ENCODE peak calls at places on chromosomes 7 and 10, in five cellular contexts. One of them, this sample, is unnamed.

GRCh38 chr7:84210301-84210700 is 15.7 kb upstream of the SEMA3A start:
- DNase-seq in keratinocyte: no peak
- DNase-seq in neuronal stem cell: no peak
- DNase-seq in caudate nucleus: no peak
- DNase-seq in CD4-positive, CD25-positive, alpha-beta regulatory T cell: no peak
- DNase-seq in this sample: no peak

GRCh38 chr7:2993868-2994267 is 49.8 kb downstream of the CARD11 start:
- DNase-seq in keratinocyte: peak; percentile 21
- DNase-seq in neuronal stem cell: no peak
- DNase-seq in caudate nucleus: no peak
- DNase-seq in CD4-positive, CD25-positive, alpha-beta regulatory T cell: no peak
- DNase-seq in this sample: peak; percentile 16

GRCh38 chr10:5560844-5561703 is 36.3 kb downstream of the CALML3 start:
- DNase-seq in keratinocyte: no peak
- DNase-seq in neuronal stem cell: no peak
- DNase-seq in caudate nucleus: no peak
- DNase-seq in CD4-positive, CD25-positive, alpha-beta regulatory T cell: no peak
- DNase-seq in this sample: no peak

GRCh38 chr10:6398419-6398818 is 181.7 kb downstream of the PRKCQ start:
- DNase-seq in keratinocyte: no peak
- DNase-seq in neuronal stem cell: no peak
- DNase-seq in caudate nucleus: no peak
- DNase-seq in CD4-positive, CD25-positive, alpha-beta regulatory T cell: no peak
- DNase-seq in this sample: no peak

GRCh38 chr7:38222481-38223096 is 44.5 kb downstream of the STARD3NL start:
- DNase-seq in keratinocyte: peak; percentile 19
- DNase-seq in neuronal stem cell: peak; percentile 35
- DNase-seq in caudate nucleus: no peak
- DNase-seq in CD4-positive, CD25-positive, alpha-beta regulatory T cell: peak; percentile 20
- DNase-seq in this sample: no peak

GRCh38 chr7:38744746-38745145 is 113.6 kb upstream of the AMPH start:
- DNase-seq in keratinocyte: peak; percentile 35
- DNase-seq in neuronal stem cell: no peak
- DNase-seq in caudate nucleus: no peak
- DNase-seq in CD4-positive, CD25-positive, alpha-beta regulatory T cell: no peak
- DNase-seq in this sample: peak; percentile 37

GRCh38 chr7:157606140-157606539 is 269.3 kb downstream of the DNAJB6 start:
- DNase-seq in keratinocyte: no peak
- DNase-seq in neuronal stem cell: no peak
- DNase-seq in caudate nucleus: no peak
- DNase-seq in CD4-positive, CD25-positive, alpha-beta regulatory T cell: no peak
- DNase-seq in this sample: no peak

GRCh38 chr7:34653787-34654186 is 4.2 kb upstream of the NPSR1 start:
- DNase-seq in keratinocyte: no peak
- DNase-seq in neuronal stem cell: no peak
- DNase-seq in caudate nucleus: no peak
- DNase-seq in CD4-positive, CD25-positive, alpha-beta regulatory T cell: no peak
- DNase-seq in this sample: no peak

GRCh38 chr10:104485632-104486031 is 132.0 kb downstream of the CFAP58 start:
- DNase-seq in keratinocyte: no peak
- DNase-seq in neuronal stem cell: no peak
- DNase-seq in caudate nucleus: no peak
- DNase-seq in CD4-positive, CD25-positive, alpha-beta regulatory T cell: no peak
- DNase-seq in this sample: no peak

GRCh38 chr7:45923290-45923689 is 2.2 kb upstream of the IGFBP3 start:
- DNase-seq in keratinocyte: no peak
- DNase-seq in neuronal stem cell: peak; percentile 64
- DNase-seq in caudate nucleus: no peak
- DNase-seq in CD4-positive, CD25-positive, alpha-beta regulatory T cell: no peak
- DNase-seq in this sample: no peak

GRCh38 chr10:24908793-24909423 is 43.5 kb downstream of the PRTFDC1 start:
- DNase-seq in keratinocyte: peak; percentile 58
- DNase-seq in neuronal stem cell: no peak
- DNase-seq in caudate nucleus: no peak
- DNase-seq in CD4-positive, CD25-positive, alpha-beta regulatory T cell: no peak
- DNase-seq in this sample: no peak

GRCh38 chr10:22229756-22230330 is 12.0 kb upstream of the EBLN1 start:
- DNase-seq in keratinocyte: no peak
- DNase-seq in neuronal stem cell: no peak
- DNase-seq in caudate nucleus: no peak
- DNase-seq in CD4-positive, CD25-positive, alpha-beta regulatory T cell: no peak
- DNase-seq in this sample: no peak

GRCh38 chr10:86795353-86795752 is 38.9 kb downstream of the BMPR1A start:
- DNase-seq in keratinocyte: no peak
- DNase-seq in neuronal stem cell: peak; percentile 64
- DNase-seq in caudate nucleus: no peak
- DNase-seq in CD4-positive, CD25-positive, alpha-beta regulatory T cell: no peak
- DNase-seq in this sample: no peak

GRCh38 chr10:119030421-119031250 is 1.1 kb downstream of the NANOS1 start:
- DNase-seq in keratinocyte: no peak
- DNase-seq in neuronal stem cell: peak; percentile 63
- DNase-seq in caudate nucleus: no peak
- DNase-seq in CD4-positive, CD25-positive, alpha-beta regulatory T cell: peak; percentile 25
- DNase-seq in this sample: no peak

GRCh38 chr7:154409703-154410311 is 357.6 kb downstream of the DPP6 start:
- DNase-seq in keratinocyte: no peak
- DNase-seq in neuronal stem cell: peak; percentile 74
- DNase-seq in caudate nucleus: no peak
- DNase-seq in CD4-positive, CD25-positive, alpha-beta regulatory T cell: no peak
- DNase-seq in this sample: no peak

GRCh38 chr7:26549281-26549943 is 257.8 kb downstream of the SNX10 start:
- DNase-seq in keratinocyte: peak; percentile 56
- DNase-seq in neuronal stem cell: no peak
- DNase-seq in caudate nucleus: no peak
- DNase-seq in CD4-positive, CD25-positive, alpha-beta regulatory T cell: no peak
- DNase-seq in this sample: no peak

GRCh38 chr7:57412168-57412567 is 37.8 kb upstream of the ZNF716 start:
- DNase-seq in keratinocyte: no peak
- DNase-seq in neuronal stem cell: no peak
- DNase-seq in caudate nucleus: no peak
- DNase-seq in CD4-positive, CD25-positive, alpha-beta regulatory T cell: no peak
- DNase-seq in this sample: no peak

GRCh38 chr7:100221767-100222444 is 2.2 kb downstream of the PVRIG start:
- DNase-seq in keratinocyte: no peak
- DNase-seq in neuronal stem cell: no peak
- DNase-seq in caudate nucleus: no peak
- DNase-seq in CD4-positive, CD25-positive, alpha-beta regulatory T cell: peak; percentile 4
- DNase-seq in this sample: no peak

GRCh38 chr7:157010588-157011332 is at the start of gene MNX1:
- DNase-seq in keratinocyte: no peak
- DNase-seq in neuronal stem cell: peak; percentile 79
- DNase-seq in caudate nucleus: no peak
- DNase-seq in CD4-positive, CD25-positive, alpha-beta regulatory T cell: peak; percentile 13
- DNase-seq in this sample: peak; percentile 22

GRCh38 chr7:516606-517456 is 2.8 kb downstream of the PDGFA start:
- DNase-seq in keratinocyte: no peak
- DNase-seq in neuronal stem cell: peak; percentile 42
- DNase-seq in caudate nucleus: no peak
- DNase-seq in CD4-positive, CD25-positive, alpha-beta regulatory T cell: no peak
- DNase-seq in this sample: no peak

GRCh38 chr10:118543714-118544400 is 51.6 kb downstream of the PRLHR start:
- DNase-seq in keratinocyte: no peak
- DNase-seq in neuronal stem cell: peak; percentile 26
- DNase-seq in caudate nucleus: no peak
- DNase-seq in CD4-positive, CD25-positive, alpha-beta regulatory T cell: no peak
- DNase-seq in this sample: no peak

GRCh38 chr10:4169448-4169847 is 384.4 kb upstream of the KLF6 start:
- DNase-seq in keratinocyte: no peak
- DNase-seq in neuronal stem cell: no peak
- DNase-seq in caudate nucleus: no peak
- DNase-seq in CD4-positive, CD25-positive, alpha-beta regulatory T cell: no peak
- DNase-seq in this sample: no peak

GRCh38 chr10:127227027-127227426 is 30.6 kb upstream of the INSYN2A start:
- DNase-seq in keratinocyte: no peak
- DNase-seq in neuronal stem cell: no peak
- DNase-seq in caudate nucleus: no peak
- DNase-seq in CD4-positive, CD25-positive, alpha-beta regulatory T cell: no peak
- DNase-seq in this sample: no peak

GRCh38 chr10:9268176-9268575 is 1213.7 kb downstream of the GATA3 start:
- DNase-seq in keratinocyte: no peak
- DNase-seq in neuronal stem cell: no peak
- DNase-seq in caudate nucleus: no peak
- DNase-seq in CD4-positive, CD25-positive, alpha-beta regulatory T cell: no peak
- DNase-seq in this sample: no peak

GRCh38 chr7:6161463-6162330 is 110.7 kb downstream of the CYTH3 start:
- DNase-seq in keratinocyte: no peak
- DNase-seq in neuronal stem cell: no peak
- DNase-seq in caudate nucleus: no peak
- DNase-seq in CD4-positive, CD25-positive, alpha-beta regulatory T cell: no peak
- DNase-seq in this sample: no peak
- H3K27ac ChIP-seq in keratinocyte: no peak overlapping the region
- H3K27ac ChIP-seq in neuronal stem cell: no peak overlapping the region
- H3K27ac ChIP-seq in caudate nucleus: no peak overlapping the region
- H3K27ac ChIP-seq in CD4-positive, CD25-positive, alpha-beta regulatory T cell: no peak overlapping the region
- H3K27ac ChIP-seq in this sample: no peak overlapping the region

DNA sequence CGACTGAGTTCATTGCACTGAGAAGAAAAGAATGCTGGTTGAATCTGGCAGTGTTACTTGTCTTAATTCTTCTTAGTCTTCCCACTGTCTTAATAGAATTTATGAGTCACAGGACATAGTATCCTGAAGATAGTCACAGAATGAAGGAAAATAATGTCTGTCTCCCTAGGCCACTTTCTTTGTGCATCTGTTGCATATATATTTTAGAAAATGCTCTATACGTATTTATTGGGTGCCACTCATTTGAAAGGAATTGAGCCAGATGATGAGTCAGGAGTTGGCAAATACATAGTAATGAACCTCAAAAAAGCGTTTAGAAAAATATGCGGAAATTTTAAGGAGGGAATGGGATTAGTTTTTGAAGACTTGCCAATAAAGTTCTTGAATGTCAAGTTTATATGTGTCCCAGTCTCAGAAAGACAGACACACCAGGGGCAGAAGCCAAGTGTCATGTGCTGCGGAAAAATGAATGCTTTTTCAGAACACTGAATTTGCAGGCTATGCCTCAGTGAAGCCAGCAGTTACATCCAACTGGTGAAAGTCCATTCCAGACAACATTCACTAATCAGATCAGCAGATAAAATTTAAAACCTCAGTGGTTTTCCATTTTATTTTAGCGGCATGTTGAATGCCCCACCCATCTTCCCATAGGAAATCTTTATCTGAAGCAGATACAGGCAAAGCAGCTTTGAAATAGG is 308.3 kb downstream of the BICC1 start:
- DNase-seq in keratinocyte: peak; percentile 50
- DNase-seq in neuronal stem cell: no peak
- DNase-seq in caudate nucleus: no peak
- DNase-seq in CD4-positive, CD25-positive, alpha-beta regulatory T cell: no peak
- DNase-seq in this sample: peak; percentile 40
- H3K27ac ChIP-seq in keratinocyte: peak overlapping the region; percentile 48
- H3K27ac ChIP-seq in neuronal stem cell: no peak overlapping the region
- H3K27ac ChIP-seq in caudate nucleus: no peak overlapping the region
- H3K27ac ChIP-seq in CD4-positive, CD25-positive, alpha-beta regulatory T cell: no peak overlapping the region
- H3K27ac ChIP-seq in this sample: peak overlapping the region; percentile 59

GRCh38 chr7:112058654-112059053 is 147.5 kb downstream of the DOCK4 start:
- DNase-seq in keratinocyte: no peak
- DNase-seq in neuronal stem cell: no peak
- DNase-seq in caudate nucleus: no peak
- DNase-seq in CD4-positive, CD25-positive, alpha-beta regulatory T cell: no peak
- DNase-seq in this sample: no peak

GRCh38 chr7:112060625-112061024 is 145.6 kb downstream of the DOCK4 start:
- DNase-seq in keratinocyte: no peak
- DNase-seq in neuronal stem cell: no peak
- DNase-seq in caudate nucleus: no peak
- DNase-seq in CD4-positive, CD25-positive, alpha-beta regulatory T cell: no peak
- DNase-seq in this sample: no peak

GRCh38 chr7:112056409-112056808 is 149.8 kb downstream of the DOCK4 start:
- DNase-seq in keratinocyte: no peak
- DNase-seq in neuronal stem cell: no peak
- DNase-seq in caudate nucleus: no peak
- DNase-seq in CD4-positive, CD25-positive, alpha-beta regulatory T cell: no peak
- DNase-seq in this sample: no peak

GRCh38 chr7:112063974-112064373 is 142.2 kb downstream of the DOCK4 start:
- DNase-seq in keratinocyte: no peak
- DNase-seq in neuronal stem cell: no peak
- DNase-seq in caudate nucleus: no peak
- DNase-seq in CD4-positive, CD25-positive, alpha-beta regulatory T cell: no peak
- DNase-seq in this sample: no peak

DNA sequence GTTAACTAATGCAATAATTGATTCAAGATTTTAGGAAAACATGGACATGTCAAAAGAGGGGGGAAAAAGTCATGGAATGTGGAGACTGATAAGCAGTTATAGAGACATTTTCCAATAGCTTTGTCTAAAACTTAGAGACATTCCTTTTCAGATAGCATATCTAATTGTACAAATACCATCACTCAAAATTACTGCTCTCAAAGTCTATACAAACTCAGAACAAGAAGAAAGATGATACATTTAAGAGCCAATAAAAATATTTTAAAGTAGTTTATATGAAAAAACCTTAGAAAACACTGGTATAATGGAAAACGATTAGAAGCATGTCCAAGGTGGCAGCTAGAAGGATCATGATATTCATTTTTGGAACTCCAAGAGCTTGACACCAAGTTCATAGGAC is 146.5 kb downstream of the DOCK4 start:
- DNase-seq in keratinocyte: no peak
- DNase-seq in neuronal stem cell: no peak
- DNase-seq in caudate nucleus: no peak
- DNase-seq in CD4-positive, CD25-positive, alpha-beta regulatory T cell: no peak
- DNase-seq in this sample: no peak
- H3K27ac ChIP-seq in keratinocyte: no peak overlapping the region
- H3K27ac ChIP-seq in neuronal stem cell: no peak overlapping the region
- H3K27ac ChIP-seq in caudate nucleus: no peak overlapping the region
- H3K27ac ChIP-seq in CD4-positive, CD25-positive, alpha-beta regulatory T cell: no peak overlapping the region
- H3K27ac ChIP-seq in this sample: no peak overlapping the region

GRCh38 chr7:17209101-17209500 is 89.4 kb upstream of the AHR start:
- DNase-seq in keratinocyte: no peak
- DNase-seq in neuronal stem cell: no peak
- DNase-seq in caudate nucleus: no peak
- DNase-seq in CD4-positive, CD25-positive, alpha-beta regulatory T cell: no peak
- DNase-seq in this sample: no peak

GRCh38 chr7:17205850-17206353 is 92.5 kb upstream of the AHR start:
- DNase-seq in keratinocyte: no peak
- DNase-seq in neuronal stem cell: no peak
- DNase-seq in caudate nucleus: no peak
- DNase-seq in CD4-positive, CD25-positive, alpha-beta regulatory T cell: no peak
- DNase-seq in this sample: no peak

GRCh38 chr7:17211307-17211836 is 87.1 kb upstream of the AHR start:
- DNase-seq in keratinocyte: no peak
- DNase-seq in neuronal stem cell: no peak
- DNase-seq in caudate nucleus: no peak
- DNase-seq in CD4-positive, CD25-positive, alpha-beta regulatory T cell: no peak
- DNase-seq in this sample: no peak

GRCh38 chr7:17206354-17206905 is 92.0 kb upstream of the AHR start:
- DNase-seq in keratinocyte: no peak
- DNase-seq in neuronal stem cell: no peak
- DNase-seq in caudate nucleus: no peak
- DNase-seq in CD4-positive, CD25-positive, alpha-beta regulatory T cell: no peak
- DNase-seq in this sample: peak; percentile 88

GRCh38 chr7:17207220-17207619 is 91.2 kb upstream of the AHR start:
- DNase-seq in keratinocyte: no peak
- DNase-seq in neuronal stem cell: no peak
- DNase-seq in caudate nucleus: no peak
- DNase-seq in CD4-positive, CD25-positive, alpha-beta regulatory T cell: no peak
- DNase-seq in this sample: peak; percentile 29
- H3K27ac ChIP-seq in keratinocyte: no peak overlapping the region
- H3K27ac ChIP-seq in neuronal stem cell: no peak overlapping the region
- H3K27ac ChIP-seq in caudate nucleus: no peak overlapping the region
- H3K27ac ChIP-seq in CD4-positive, CD25-positive, alpha-beta regulatory T cell: no peak overlapping the region
- H3K27ac ChIP-seq in this sample: peak overlapping the region; percentile 59

GRCh38 chr10:129952771-129953489 is 11.1 kb downstream of the EBF3 start:
- DNase-seq in keratinocyte: no peak
- DNase-seq in neuronal stem cell: peak; percentile 46
- DNase-seq in caudate nucleus: no peak
- DNase-seq in CD4-positive, CD25-positive, alpha-beta regulatory T cell: no peak
- DNase-seq in this sample: no peak
- H3K27ac ChIP-seq in keratinocyte: no peak overlapping the region
- H3K27ac ChIP-seq in neuronal stem cell: no peak overlapping the region
- H3K27ac ChIP-seq in caudate nucleus: no peak overlapping the region
- H3K27ac ChIP-seq in CD4-positive, CD25-positive, alpha-beta regulatory T cell: no peak overlapping the region
- H3K27ac ChIP-seq in this sample: no peak overlapping the region